ENCODE peak calls at places on chromosomes 3 and 15, in nine cellular contexts. V is kidney epithelial cell, D is GM23248, P is mucosa of descending colon, U is iPS DF 6.9, N is right lobe of liver, L is adipocyte, M is body of pancreas, C is PC-9. G is an unnamed sample. For H3K36me3, the result is how much of the 10 kb centered on the place peaks cover.

GRCh38 chr3:119841808-119842471 is 60.0 kb downstream of the NR1I2 start:
- DNase-seq in V (no peak), D (peak), P (no peak), U (no peak), N (no peak), L (peak), M (no peak), C (no peak), G (no peak)

GRCh38 chr3:185744997-185745843 is 79.6 kb downstream of the IGF2BP2 start:
- DNase-seq in V (peak), D (peak), P (no peak), U (no peak), N (no peak), L (peak), M (no peak), C (peak), G (peak)

GRCh38 chr3:120496278-120496975 is 45.6 kb upstream of the FSTL1 start:
- DNase-seq in V (peak), D (peak), P (no peak), U (no peak), N (no peak), L (peak), M (no peak), C (peak), G (peak)

GRCh38 chr15:28989239-28989830 is 103.6 kb downstream of the APBA2 start:
- DNase-seq in V (no peak), D (no peak), P (no peak), U (no peak), N (no peak), L (no peak), M (no peak), C (no peak), G (no peak)

GRCh38 chr15:71708741-71709140 is 101.6 kb upstream of the NR2E3 start:
- DNase-seq in V (no peak), D (peak), P (peak), U (no peak), N (no peak), L (no peak), M (no peak), C (no peak), G (no peak)

GRCh38 chr3:148453764-148454163 is 243.9 kb upstream of the AGTR1 start:
- DNase-seq in V (no peak), D (no peak), P (no peak), U (no peak), N (no peak), L (no peak), M (no peak), C (no peak), G (no peak)

GRCh38 chr3:114563720-114564119 is 269.9 kb downstream of the TIGIT start:
- DNase-seq in V (no peak), D (no peak), P (no peak), U (no peak), N (no peak), L (no peak), M (no peak), C (no peak), G (no peak)

GRCh38 chr3:77392181-77392580 is 352.3 kb downstream of the ROBO2 start:
- DNase-seq in V (no peak), D (no peak), P (no peak), U (no peak), N (no peak), L (no peak), M (no peak), C (no peak), G (no peak)

GRCh38 chr3:186966406-186966805 is 36.1 kb downstream of the ST6GAL1 start:
- DNase-seq in V (no peak), D (no peak), P (no peak), U (no peak), N (no peak), L (no peak), M (no peak), C (no peak), G (no peak)

GRCh38 chr3:105899528-105899927 is 30.7 kb upstream of the CBLB start:
- DNase-seq in V (peak), D (peak), P (no peak), U (no peak), N (no peak), L (peak), M (no peak), C (no peak), G (peak)

GRCh38 chr3:61522064-61522463 is 39.3 kb upstream of the PTPRG start:
- DNase-seq in V (no peak), D (no peak), P (no peak), U (no peak), N (no peak), L (no peak), M (no peak), C (no peak), G (no peak)

GRCh38 chr3:138426211-138426610 is 8.2 kb upstream of the ESYT3 start:
- DNase-seq in V (no peak), D (peak), P (no peak), U (no peak), N (no peak), L (peak), M (no peak), C (no peak), G (no peak)

GRCh38 chr3:151976211-151977050 is 103.0 kb downstream of the SUCNR1 start:
- DNase-seq in V (peak), D (peak), P (no peak), U (no peak), N (no peak), L (peak), M (no peak), C (peak), G (peak)

GRCh38 chr3:10419637-10420232 is 85.7 kb downstream of the ATP2B2 start:
- DNase-seq in V (peak), D (no peak), P (no peak), U (no peak), N (no peak), L (no peak), M (no peak), C (no peak), G (peak)

GRCh38 chr3:155243512-155243921 is 50.0 kb downstream of the STRIT1 start:
- DNase-seq in V (no peak), D (peak), P (no peak), U (no peak), N (no peak), L (peak), M (no peak), C (no peak), G (no peak)

GRCh38 chr3:141399200-141399599 is 30.9 kb downstream of the ZBTB38 start:
- DNase-seq in V (no peak), D (no peak), P (no peak), U (no peak), N (no peak), L (no peak), M (no peak), C (no peak), G (no peak)

DNA sequence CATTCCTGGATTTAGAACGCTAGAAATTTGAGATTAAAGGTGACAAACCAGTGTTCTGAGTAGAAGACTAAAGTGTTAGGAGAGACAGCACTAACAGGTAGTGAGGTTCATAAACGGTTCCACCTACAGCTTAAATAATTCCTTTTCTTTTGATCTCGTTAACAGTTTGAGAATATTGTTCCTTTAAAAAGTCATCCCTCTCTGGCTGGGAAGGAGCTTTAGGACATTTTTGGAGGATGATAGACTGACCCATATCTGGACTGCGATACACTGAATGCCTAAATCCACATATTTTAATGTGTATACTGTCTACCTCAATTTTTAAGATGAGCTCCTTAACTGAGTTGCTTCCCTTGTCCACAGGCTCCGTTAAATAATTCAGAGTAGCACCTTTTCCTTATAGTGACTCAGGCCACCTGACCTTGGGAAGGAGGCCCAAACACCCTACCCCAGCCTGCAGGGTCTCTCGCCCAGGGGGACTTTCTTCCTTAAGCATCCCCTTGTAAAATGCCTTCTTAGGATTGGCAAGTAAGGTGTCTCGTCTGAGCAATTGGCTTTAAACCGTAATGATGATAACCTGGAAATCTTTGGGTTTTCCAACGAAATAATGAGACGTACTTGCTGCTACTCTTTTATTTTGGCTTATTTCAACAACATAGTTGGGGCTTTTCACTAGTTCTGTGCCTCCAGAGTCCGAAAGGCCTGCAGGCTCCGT is 3.3 kb downstream of the TRIM71 start:
- DNase-seq in V (no peak), D (no peak), P (no peak), U (no peak), N (no peak), L (no peak), M (no peak), C (no peak), G (no peak)
- H3K4me3 ChIP-seq in V (peak), D (no peak), P (no peak), U (peak), N (no peak), L (peak), M (no peak), C (no peak), G (no peak)

GRCh38 chr3:170361711-170362110 is 4.2 kb downstream of the SKIL start:
- DNase-seq in V (no peak), D (no peak), P (no peak), U (no peak), N (no peak), L (no peak), M (no peak), C (no peak), G (no peak)
- H3K36me3 ChIP-seq in V (under half), D (under half), P (under half), U (under half), N (under half), L (under half), M (under half), C (half or more), G (under half)

DNA sequence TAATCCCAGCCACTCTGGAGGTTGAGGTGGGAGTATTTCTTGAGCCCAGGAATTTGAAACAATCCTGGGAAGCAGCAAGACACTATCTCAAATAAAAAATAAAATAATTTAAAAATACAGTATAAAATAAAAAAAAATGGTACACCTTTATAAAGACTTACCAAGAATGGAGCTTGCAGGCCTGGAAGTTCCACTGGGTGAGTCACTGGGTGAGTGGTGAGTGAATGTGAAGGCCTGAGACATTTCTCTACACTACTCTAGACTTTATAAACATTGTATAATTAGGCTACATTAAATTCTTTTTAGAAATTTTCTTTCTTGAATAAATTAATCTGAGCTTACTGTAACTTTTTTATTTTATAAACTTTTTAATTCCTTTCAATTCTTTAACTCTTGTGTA is 609.1 kb upstream of the BCHE start:
- DNase-seq in V (no peak), D (no peak), P (no peak), U (no peak), N (no peak), L (no peak), M (no peak), C (no peak), G (peak)
- H3K4me3 ChIP-seq in V (no peak), D (no peak), P (no peak), U (no peak), N (no peak), L (no peak), M (no peak), C (no peak), G (no peak)

DNA sequence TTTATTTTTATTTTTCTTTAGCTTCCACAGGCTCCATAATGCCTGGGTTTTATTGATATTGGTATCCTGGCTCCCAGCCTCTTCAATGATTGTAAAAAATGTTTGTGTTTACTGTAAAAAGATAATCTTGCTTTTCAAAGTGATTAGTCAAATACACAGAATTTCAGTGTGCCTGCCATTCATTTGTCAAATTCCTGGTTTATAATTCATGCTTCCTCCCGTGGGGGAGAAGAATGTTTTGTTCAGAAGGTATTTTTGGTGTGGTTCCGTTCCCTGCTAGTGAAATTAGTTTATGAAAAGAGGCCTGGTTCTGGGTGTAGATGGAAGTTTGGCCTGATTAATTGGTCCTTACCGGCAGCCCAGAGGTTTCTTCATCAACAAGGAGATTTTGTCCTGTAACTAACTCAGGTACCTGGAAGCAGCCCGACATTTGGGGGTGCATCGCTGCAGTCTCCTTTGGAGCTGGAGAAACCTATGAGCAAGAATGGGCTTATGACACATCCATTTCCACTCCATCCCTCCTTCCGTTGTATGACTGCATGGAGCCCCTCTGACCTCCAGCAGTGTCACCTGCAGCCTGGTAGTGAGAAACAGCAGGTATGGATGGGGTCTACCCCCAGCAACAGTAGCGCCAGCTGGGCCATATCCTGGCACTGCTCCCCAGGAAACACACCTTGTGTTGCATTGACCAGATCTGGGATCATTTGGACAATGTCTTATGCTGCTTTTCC is 101.4 kb downstream of the PGPEP1L start:
- DNase-seq in V (no peak), D (peak), P (no peak), U (no peak), N (no peak), L (peak), M (no peak), C (no peak), G (no peak)
- H3K36me3 ChIP-seq in V (under half), D (under half), P (under half), U (under half), N (under half), L (under half), M (under half), C (under half), G (under half)

DNA sequence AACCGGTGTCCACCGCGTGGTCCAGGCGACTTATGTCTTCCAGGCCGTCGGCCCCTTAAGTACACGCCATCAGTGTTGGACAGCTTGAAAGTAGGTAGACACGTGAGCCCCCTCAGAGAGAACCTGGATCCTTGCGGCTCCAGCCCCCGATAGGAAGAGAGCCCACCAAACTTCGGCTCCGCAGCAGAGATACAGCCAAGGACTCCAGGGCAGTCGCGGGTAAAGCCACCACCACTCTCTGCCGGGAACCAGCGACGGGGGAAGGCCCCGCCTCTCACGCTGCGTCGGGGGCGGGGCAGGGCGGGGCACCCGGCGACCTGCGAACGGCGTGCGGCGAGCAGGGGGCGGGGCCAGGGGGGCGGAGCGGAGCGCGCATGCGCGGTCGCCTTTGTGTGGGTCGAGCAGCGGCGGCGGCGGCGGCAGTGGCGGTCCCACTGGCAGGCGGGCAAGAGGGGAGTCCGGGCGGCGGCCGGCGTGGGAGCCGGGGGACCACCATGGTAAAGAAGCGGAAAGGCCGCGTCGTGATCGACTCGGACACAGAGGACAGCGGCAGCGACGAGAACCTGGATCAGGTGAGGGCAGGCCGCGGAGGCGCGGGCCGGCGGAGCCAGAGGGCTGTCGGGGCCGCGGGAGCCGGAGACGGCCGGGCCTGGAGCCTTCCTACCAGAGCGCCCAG is at the start of gene RTF1:
- DNase-seq in V (peak), D (peak), P (peak), U (peak), N (peak), L (peak), M (peak), C (peak), G (peak)
- H3K4me3 ChIP-seq in V (peak), D (peak), P (peak), U (peak), N (peak), L (peak), M (peak), C (peak), G (peak)

DNA sequence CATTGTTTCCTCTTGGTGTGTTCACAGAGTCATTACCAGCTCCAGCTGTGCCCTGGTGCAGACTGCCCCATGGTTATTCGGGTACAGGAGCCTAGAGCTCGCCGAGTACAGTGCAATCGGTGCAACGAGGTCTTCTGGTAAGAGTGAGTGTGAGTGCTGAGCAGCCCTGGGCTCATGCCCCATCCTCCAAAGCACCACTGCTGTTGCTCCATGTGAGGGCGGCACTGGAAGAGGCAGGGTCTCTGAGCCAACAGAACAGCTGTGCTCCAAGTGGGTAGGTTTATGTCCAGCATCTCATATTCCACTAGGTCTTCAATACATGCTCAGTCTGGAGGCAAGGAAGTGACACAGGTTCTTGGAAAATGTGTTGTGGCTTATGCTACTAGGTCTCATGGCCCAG is 19.5 kb upstream of the P4HTM start:
- DNase-seq in V (no peak), D (no peak), P (no peak), U (no peak), N (no peak), L (no peak), M (no peak), C (no peak), G (no peak)
- H3K36me3 ChIP-seq in V (under half), D (half or more), P (under half), U (under half), N (half or more), L (half or more), M (under half), C (under half), G (under half)

GRCh38 chr3:100269410-100270217 is 8.8 kb downstream of the TBC1D23 start:
- DNase-seq in V (peak), D (peak), P (no peak), U (no peak), N (no peak), L (peak), M (no peak), C (peak), G (peak)
- H3K4me3 ChIP-seq in V (no peak), D (peak), P (no peak), U (no peak), N (no peak), L (peak), M (no peak), C (peak), G (no peak)

DNA sequence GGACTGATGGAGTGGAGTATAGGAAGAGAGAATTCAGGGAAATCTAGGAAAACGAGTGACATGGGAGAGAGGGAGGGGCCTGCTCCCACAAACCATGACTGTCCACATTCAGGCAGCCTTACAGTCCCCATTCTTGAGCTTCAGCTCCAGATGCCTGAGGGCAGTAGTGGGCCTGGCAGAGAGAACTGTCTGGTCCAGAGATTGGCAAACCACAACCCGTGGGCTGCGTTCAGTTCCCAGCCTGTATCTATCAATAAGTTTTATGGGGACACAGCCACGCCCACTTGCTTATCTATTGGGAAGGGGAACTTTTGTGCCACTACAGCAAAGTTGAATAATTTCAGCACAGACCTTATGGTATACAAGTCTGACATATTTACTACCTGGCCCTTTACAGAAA is 63.8 kb downstream of the SLCO2A1 start:
- DNase-seq in V (no peak), D (no peak), P (no peak), U (no peak), N (no peak), L (no peak), M (no peak), C (no peak), G (no peak)
- H3K36me3 ChIP-seq in V (under half), D (under half), P (under half), U (under half), N (under half), L (under half), M (under half), C (under half), G (under half)

G was measured in bronchial epithelial cell.